ENCODE peak calls at places on chromosomes 1 and 21, in six cellular contexts. Q is mesenchymal stem cell, S is IMR-90, T is neuronal stem cell, I is H9, U is H1. B is an unnamed sample.

GRCh38 chr1:244751271-244751895 is 84.1 kb upstream of the COX20 start:
- DNase-seq in T (no peak), I (no peak), S (no peak), U (no peak), Q (no peak), B (no peak)

GRCh38 chr1:51776408-51776807 is 102.1 kb downstream of the NRDC start:
- DNase-seq in S (no peak), Q (no peak), T (no peak), U (no peak), I (no peak), B (no peak)

GRCh38 chr1:100995196-100995983 is 30.2 kb downstream of the DPH5 start:
- DNase-seq in S (peak), Q (no peak), I (no peak), U (no peak), T (no peak), B (no peak)

GRCh38 chr1:109078317-109078716 is 2.5 kb upstream of the TAF13 start:
- DNase-seq in T (no peak), I (no peak), S (no peak), Q (no peak), U (no peak), B (no peak)

GRCh38 chr1:218711884-218712674 is 366.9 kb downstream of the TGFB2 start:
- DNase-seq in S (peak), T (no peak), I (no peak), Q (no peak), U (no peak), B (no peak)

GRCh38 chr1:111786669-111787207 is 31.0 kb downstream of the DDX20 start:
- DNase-seq in Q (no peak), T (no peak), I (no peak), U (no peak), S (no peak), B (no peak)

GRCh38 chr1:220511785-220512184 is 16.2 kb upstream of the MARK1 start:
- DNase-seq in Q (no peak), T (peak), I (peak), U (no peak), S (no peak), B (peak)

GRCh38 chr1:63774617-63775417 is 1.0 kb downstream of the ROR1 start:
- DNase-seq in S (peak), Q (peak), U (peak), T (peak), I (peak), B (peak)

GRCh38 chr21:44520326-44521300 is 19.4 kb downstream of the KRTAP10-1 start:
- DNase-seq in U (no peak), T (no peak), S (no peak), I (no peak), Q (no peak), B (peak)

GRCh38 chr1:227891955-227892871 is 55.5 kb downstream of the WNT9A start:
- DNase-seq in U (peak), T (no peak), Q (no peak), I (peak), S (no peak), B (peak)

GRCh38 chr1:157069596-157069995 is 24.1 kb upstream of the ARHGEF11 start:
- DNase-seq in I (no peak), Q (no peak), U (no peak), T (no peak), S (no peak), B (no peak)

GRCh38 chr1:232542633-232543032 is 87.3 kb downstream of the SIPA1L2 start:
- DNase-seq in Q (no peak), S (no peak), U (no peak), T (no peak), I (no peak), B (peak)

GRCh38 chr21:40331182-40331581 is 463.9 kb downstream of the PCP4 start:
- DNase-seq in T (no peak), S (no peak), Q (no peak), I (no peak), U (no peak), B (no peak)

GRCh38 chr1:70656371-70656770 is 245.3 kb downstream of the CTH start:
- DNase-seq in U (no peak), S (no peak), Q (no peak), I (no peak), T (no peak), B (no peak)

GRCh38 chr1:1150100-1150499 is 23.6 kb upstream of the TTLL10 start:
- DNase-seq in T (no peak), U (no peak), I (no peak), S (no peak), Q (no peak), B (no peak)

GRCh38 chr1:83545450-83545849 is 453.5 kb downstream of the TTLL7 start:
- DNase-seq in S (no peak), T (no peak), I (no peak), U (no peak), Q (no peak), B (no peak)

GRCh38 chr1:203327684-203328457 is 22.6 kb downstream of the BTG2 start:
- DNase-seq in I (no peak), T (peak), U (no peak), S (peak), Q (peak), B (peak)

GRCh38 chr1:67097305-67097704 is 37.5 kb downstream of the C1orf141 start:
- DNase-seq in S (no peak), I (peak), U (no peak), Q (no peak), T (peak), B (no peak)

GRCh38 chr1:154186177-154186576 is 5.7 kb downstream of the TPM3 start:
- DNase-seq in Q (peak), U (peak), S (peak), I (peak), T (no peak), B (peak)

GRCh38 chr1:224757508-224757907 is 141.4 kb downstream of the CNIH3 start:
- DNase-seq in U (no peak), Q (no peak), I (no peak), S (no peak), T (no peak), B (no peak)

GRCh38 chr1:13733705-13734104 is 33.7 kb downstream of the PRDM2 start:
- DNase-seq in T (no peak), U (no peak), Q (no peak), I (no peak), S (no peak), B (no peak)

GRCh38 chr1:25620701-25621350 is 4.2 kb downstream of the MAN1C1 start:
- DNase-seq in Q (no peak), I (no peak), U (peak), T (no peak), S (no peak), B (no peak)

GRCh38 chr21:40765771-40766170 is 81.2 kb downstream of the DSCAM start:
- DNase-seq in U (no peak), Q (no peak), I (no peak), T (no peak), S (no peak), B (no peak)

GRCh38 chr1:86419277-86419903 is 4.6 kb upstream of the CLCA2 start:
- DNase-seq in Q (peak), U (no peak), T (no peak), S (no peak), I (no peak), B (no peak)

GRCh38 chr1:911875-912739 is 11.6 kb upstream of the SAMD11 start:
- DNase-seq in T (no peak), U (no peak), S (no peak), I (no peak), Q (no peak), B (no peak)

GRCh38 chr1:211580303-211580687 is 1.3 kb upstream of the SLC30A1 start:
- DNase-seq in S (no peak), Q (no peak), U (no peak), T (no peak), I (no peak), B (no peak)

GRCh38 chr1:154712166-154712838 is 104.3 kb upstream of the ADAR start:
- DNase-seq in T (no peak), Q (no peak), I (no peak), S (no peak), U (no peak), B (no peak)

GRCh38 chr1:211378844-211379243 is 52.2 kb downstream of the TRAF5 start:
- DNase-seq in U (no peak), T (no peak), Q (peak), S (peak), I (no peak), B (peak)

GRCh38 chr1:78274814-78275213 is 216.0 kb upstream of the PTGFR start:
- DNase-seq in I (no peak), U (no peak), Q (peak), S (peak), T (no peak), B (no peak)

GRCh38 chr1:230507671-230508407 is 81.7 kb upstream of the PGBD5 start:
- DNase-seq in S (no peak), Q (peak), T (no peak), I (no peak), U (no peak), B (no peak)

GRCh38 chr1:29233693-29234092 is 2.6 kb upstream of the PTPRU start:
- DNase-seq in S (no peak), U (no peak), Q (no peak), T (no peak), I (no peak), B (no peak)

GRCh38 chr1:22203335-22203734 is 60.4 kb upstream of the WNT4 start:
- DNase-seq in U (no peak), I (no peak), S (no peak), Q (no peak), T (no peak), B (no peak)

GRCh38 chr1:109910123-109910962 is at the start of gene CSF1:
- DNase-seq in U (peak), T (peak), S (peak), I (peak), Q (peak), B (peak)

GRCh38 chr1:116738673-116739370 is 15.4 kb upstream of the CD2 start:
- DNase-seq in I (no peak), T (no peak), S (no peak), U (no peak), Q (no peak), B (no peak)

GRCh38 chr1:85343213-85343611 is 66.8 kb upstream of the BCL10 start:
- DNase-seq in I (no peak), T (no peak), S (no peak), U (no peak), Q (no peak), B (no peak)

GRCh38 chr1:65395887-65396612 is 24.4 kb upstream of the LEPR start:
- DNase-seq in U (no peak), S (peak), T (no peak), Q (peak), I (peak), B (peak)

GRCh38 chr21:17848228-17848627 is 29.1 kb upstream of the C21orf91 start:
- DNase-seq in U (no peak), I (no peak), T (no peak), S (peak), Q (peak), B (no peak)

GRCh38 chr1:21896652-21897532 is 40.2 kb downstream of the HSPG2 start:
- DNase-seq in T (no peak), Q (no peak), I (no peak), S (no peak), U (no peak), B (peak)

GRCh38 chr1:1857096-1857703 is 33.7 kb downstream of the GNB1 start:
- DNase-seq in Q (no peak), T (no peak), I (no peak), S (no peak), U (no peak), B (no peak)

GRCh38 chr1:50148142-50148923 is 39.6 kb downstream of the ELAVL4 start:
- DNase-seq in I (no peak), T (no peak), Q (no peak), U (no peak), S (no peak), B (peak)
- H2BK120ac ChIP-seq in I (no peak), T (no peak), Q (no peak), U (no peak), S (no peak), B (no peak)

GRCh38 chr1:74895411-74895810 is 162.5 kb downstream of the TYW3 start:
- DNase-seq in I (no peak), S (no peak), U (no peak), Q (no peak), T (no peak), B (no peak)
- H3K14ac ChIP-seq in I (no peak), S (no peak), U (no peak), Q (no peak), T (no peak), B (no peak)

GRCh38 chr21:27157097-27157496 is 190.2 kb upstream of the ADAMTS5 start:
- DNase-seq in U (no peak), I (no peak), T (no peak), S (no peak), Q (no peak), B (no peak)
- H2BK120ac ChIP-seq in U (no peak), I (no peak), T (no peak), S (no peak), Q (no peak), B (no peak)

GRCh38 chr1:174974711-174975111 is 25.0 kb upstream of the CACYBP start:
- DNase-seq in S (no peak), I (no peak), U (no peak), T (no peak), Q (no peak), B (peak)
- H3K14ac ChIP-seq in S (no peak), I (no peak), U (no peak), T (peak), Q (no peak), B (no peak)

DNA sequence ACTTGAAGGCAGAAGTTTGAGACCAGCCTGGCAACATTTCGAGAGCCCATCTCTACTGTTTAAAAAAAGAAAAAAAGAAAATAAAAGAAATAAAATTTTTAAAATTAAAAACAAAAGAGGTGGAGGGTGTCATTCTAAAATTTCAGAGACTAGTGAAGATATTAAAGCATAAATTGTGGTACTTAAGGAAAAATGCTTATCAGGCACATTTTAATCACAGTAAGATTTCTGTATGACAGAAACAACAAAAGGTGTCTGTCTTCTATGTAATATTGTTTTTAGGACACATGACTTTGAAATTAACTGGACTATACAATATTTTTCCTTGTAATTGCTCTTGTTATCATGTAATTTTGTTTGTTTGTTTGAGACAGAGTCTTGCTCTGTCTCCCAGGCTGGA is 4.6 kb downstream of the WASF2 start:
- DNase-seq in U (no peak), S (no peak), Q (no peak), T (no peak), I (no peak), B (no peak)
- H2BK120ac ChIP-seq in U (no peak), S (no peak), Q (no peak), T (no peak), I (no peak), B (no peak)

GRCh38 chr21:45952974-45953373 is 28.6 kb upstream of the COL6A1 start:
- DNase-seq in Q (no peak), T (no peak), I (no peak), U (no peak), S (no peak), B (no peak)

GRCh38 chr21:45949928-45950739 is 31.4 kb upstream of the COL6A1 start:
- DNase-seq in I (no peak), T (no peak), Q (no peak), U (no peak), S (no peak), B (no peak)

GRCh38 chr21:45950740-45951515 is 30.6 kb upstream of the COL6A1 start:
- DNase-seq in Q (no peak), U (no peak), S (peak), I (no peak), T (no peak), B (no peak)

GRCh38 chr21:45954271-45954670 is 27.3 kb upstream of the COL6A1 start:
- DNase-seq in S (no peak), I (peak), U (no peak), Q (peak), T (no peak), B (no peak)

DNA sequence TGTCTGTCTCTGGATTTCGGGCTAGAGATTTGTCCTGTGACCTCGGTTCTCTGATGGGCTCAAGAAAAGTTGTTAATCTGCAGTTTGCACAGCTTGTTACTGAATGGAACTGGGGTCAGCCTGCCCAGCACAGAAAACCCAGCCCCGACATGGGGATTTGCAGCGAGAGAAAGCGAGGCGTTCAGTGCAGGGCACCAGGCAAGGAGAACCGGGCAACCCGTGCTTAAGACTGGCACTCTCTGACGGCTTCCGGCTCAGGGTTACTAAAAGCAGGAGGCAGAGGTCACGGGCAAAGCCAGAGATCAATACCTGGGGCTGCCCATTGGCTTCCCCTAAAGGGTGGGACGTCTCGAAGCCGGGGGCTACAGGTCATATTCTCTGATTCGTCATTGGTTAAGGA is 29.9 kb upstream of the COL6A1 start:
- DNase-seq in Q (no peak), S (no peak), U (no peak), T (no peak), I (no peak), B (no peak)
- H3K14ac ChIP-seq in Q (no peak), S (no peak), U (no peak), T (no peak), I (no peak), B (no peak)

DNA sequence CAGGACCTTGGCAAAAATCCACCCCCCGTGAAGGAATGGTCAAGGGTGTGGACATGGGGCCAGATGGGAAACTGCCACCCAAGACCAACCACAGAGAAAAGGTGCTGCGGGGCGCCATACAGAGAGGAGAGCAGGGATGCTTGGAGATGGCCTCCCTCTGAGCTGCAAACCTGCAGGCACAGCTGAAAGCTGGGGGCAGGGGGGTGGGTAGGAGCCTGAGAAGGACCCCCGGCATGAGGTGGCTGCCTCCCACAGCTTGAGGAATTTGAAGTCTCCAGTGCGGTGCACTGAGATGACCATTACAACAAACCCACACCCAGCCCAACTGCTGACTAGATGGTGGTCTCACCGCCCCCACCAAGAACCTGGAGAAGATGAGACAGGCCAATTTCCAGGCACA is 84.8 kb downstream of the WDR4 start:
- DNase-seq in S (no peak), Q (no peak), T (no peak), I (no peak), U (no peak), B (no peak)
- H2BK120ac ChIP-seq in S (no peak), Q (no peak), T (no peak), I (no peak), U (peak), B (no peak)

DNA sequence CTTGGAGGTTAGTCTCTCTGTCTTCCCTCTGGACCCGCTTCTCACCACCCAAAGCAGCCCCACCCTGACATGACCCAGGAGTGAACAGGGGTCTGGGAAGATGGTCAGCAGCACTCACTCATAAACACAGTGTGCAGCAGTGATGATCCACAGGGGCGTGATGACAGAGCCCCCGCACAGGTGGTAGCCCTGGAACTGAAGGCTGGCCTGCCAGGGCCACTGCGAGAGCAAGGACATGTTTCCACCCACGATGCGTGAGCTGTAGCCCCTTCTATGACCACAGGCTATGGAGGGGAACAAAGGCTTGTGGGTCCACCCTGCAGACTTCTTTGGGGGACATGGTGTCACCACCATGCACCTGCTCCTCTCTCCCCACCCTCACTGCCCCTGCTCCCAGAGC is 12.9 kb downstream of the TMPRSS3 start:
- DNase-seq in S (no peak), T (no peak), I (no peak), U (no peak), Q (no peak), B (no peak)
- H3K14ac ChIP-seq in S (no peak), T (no peak), I (no peak), U (no peak), Q (no peak), B (no peak)

DNA sequence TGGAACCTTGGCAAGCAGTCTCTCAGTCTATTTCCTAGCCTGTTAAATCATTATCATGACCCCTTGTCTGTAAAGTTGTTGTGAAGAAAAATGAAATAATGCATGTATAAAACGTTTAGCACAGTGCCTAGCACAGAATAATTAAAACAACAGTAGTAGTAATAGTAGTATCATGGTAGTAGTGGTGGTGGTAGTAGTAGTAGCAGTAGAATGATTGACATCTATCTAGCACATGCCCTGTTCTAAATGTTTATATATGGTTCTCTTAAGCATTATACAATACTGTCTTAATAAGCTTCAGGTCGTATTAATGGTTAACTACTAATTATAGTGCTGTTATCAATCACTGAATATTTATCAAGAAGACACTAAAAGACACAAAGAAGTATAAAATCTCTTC is 46.7 kb downstream of the GPR3 start:
- DNase-seq in U (no peak), T (no peak), Q (no peak), I (no peak), S (no peak), B (no peak)
- H2BK120ac ChIP-seq in U (no peak), T (no peak), Q (no peak), I (no peak), S (no peak), B (no peak)

DNA sequence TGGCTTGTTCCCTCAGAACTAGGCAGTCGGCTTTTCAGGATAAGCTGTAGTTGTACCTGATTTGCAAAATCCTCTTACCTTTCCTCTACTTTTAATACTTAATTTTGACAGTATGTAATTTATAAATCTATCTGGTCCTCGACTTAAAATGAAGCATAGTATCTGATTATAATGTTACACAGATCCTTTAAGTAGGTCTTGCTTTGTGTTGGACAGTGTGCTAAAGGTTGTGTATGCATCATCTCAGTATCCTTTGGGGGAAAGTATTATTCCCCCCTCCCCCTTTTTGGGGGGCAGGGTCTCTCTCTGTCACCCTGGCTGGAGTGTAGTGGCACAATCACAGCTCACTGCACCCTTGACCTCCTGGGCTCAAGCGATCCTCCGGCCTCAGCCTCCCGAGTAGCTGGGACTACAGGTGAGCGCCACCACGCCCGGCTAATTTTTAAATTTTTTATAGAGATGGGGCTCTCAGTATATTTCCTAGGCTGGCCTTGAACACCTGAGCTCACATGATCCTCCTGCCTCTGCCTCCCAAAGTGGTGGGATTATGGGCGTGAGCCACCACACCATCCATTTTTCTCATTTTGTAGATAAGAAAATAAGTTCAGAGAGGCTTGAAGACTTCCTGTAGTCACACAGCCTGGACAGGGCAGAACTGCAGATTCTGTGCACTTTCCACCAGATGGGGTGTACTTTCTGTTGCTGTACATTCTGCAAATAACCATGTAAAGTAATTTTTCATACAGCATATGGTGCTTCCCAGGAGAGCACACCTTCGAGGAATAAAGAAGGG is 791 bp upstream of the STX6 start:
- DNase-seq in I (no peak), T (no peak), S (no peak), Q (no peak), U (no peak), B (no peak)
- H3K14ac ChIP-seq in I (no peak), T (no peak), S (no peak), Q (no peak), U (no peak), B (no peak)